ENCODE peak calls at places on chromosomes 7 and 10, in six cellular contexts. One of them, this sample, is unnamed.
A peak's percentile ranks its signal among the peaks of the same experiment; 100 is the strongest.

GRCh38 chr7:30816291-30817059 is 45.3 kb downstream of the MINDY4 start:
- DNase-seq in IMR-90: no peak
- DNase-seq in H9: no peak
- DNase-seq in trophoblast cell: no peak
- DNase-seq in H1: peak; percentile 35
- DNase-seq in mesenchymal stem cell: no peak
- DNase-seq in this sample: no peak

GRCh38 chr7:28371846-28372245 is 40.5 kb upstream of the CREB5 start:
- DNase-seq in IMR-90: no peak
- DNase-seq in H9: no peak
- DNase-seq in trophoblast cell: no peak
- DNase-seq in H1: no peak
- DNase-seq in mesenchymal stem cell: no peak
- DNase-seq in this sample: no peak

GRCh38 chr10:3619276-3619675 is 165.7 kb downstream of the KLF6 start:
- DNase-seq in IMR-90: no peak
- DNase-seq in H9: no peak
- DNase-seq in trophoblast cell: no peak
- DNase-seq in H1: no peak
- DNase-seq in mesenchymal stem cell: no peak
- DNase-seq in this sample: no peak

GRCh38 chr10:7872041-7872442 is 53.7 kb downstream of the TAF3 start:
- DNase-seq in IMR-90: peak; percentile 11
- DNase-seq in H9: no peak
- DNase-seq in trophoblast cell: peak; percentile 59
- DNase-seq in H1: no peak
- DNase-seq in mesenchymal stem cell: peak; percentile 38
- DNase-seq in this sample: peak; percentile 20

GRCh38 chr10:3375505-3375904 is 202.9 kb upstream of the PITRM1 start:
- DNase-seq in IMR-90: no peak
- DNase-seq in H9: no peak
- DNase-seq in trophoblast cell: no peak
- DNase-seq in H1: no peak
- DNase-seq in mesenchymal stem cell: no peak
- DNase-seq in this sample: no peak

GRCh38 chr7:142231716-142232115 is 26.1 kb downstream of the PRSS58 start:
- DNase-seq in IMR-90: no peak
- DNase-seq in H9: peak; percentile 88
- DNase-seq in trophoblast cell: no peak
- DNase-seq in H1: peak; percentile 69
- DNase-seq in mesenchymal stem cell: no peak
- DNase-seq in this sample: peak; percentile 8

GRCh38 chr7:101899616-101900015 is 82.2 kb downstream of the CUX1 start:
- DNase-seq in IMR-90: no peak
- DNase-seq in H9: no peak
- DNase-seq in trophoblast cell: no peak
- DNase-seq in H1: no peak
- DNase-seq in mesenchymal stem cell: no peak
- DNase-seq in this sample: no peak

GRCh38 chr10:128314691-128315090 is 188.5 kb upstream of the MKI67 start:
- DNase-seq in IMR-90: no peak
- DNase-seq in H9: no peak
- DNase-seq in trophoblast cell: no peak
- DNase-seq in H1: no peak
- DNase-seq in mesenchymal stem cell: no peak
- DNase-seq in this sample: no peak

GRCh38 chr10:72340510-72340895 is 14.2 kb downstream of the DNAJB12 start:
- DNase-seq in IMR-90: no peak
- DNase-seq in H9: peak; percentile 83
- DNase-seq in trophoblast cell: peak; percentile 83
- DNase-seq in H1: peak; percentile 96
- DNase-seq in mesenchymal stem cell: peak; percentile 70
- DNase-seq in this sample: no peak

GRCh38 chr10:119190353-119190752 is 11.7 kb upstream of the PRDX3 start:
- DNase-seq in IMR-90: peak; percentile 99
- DNase-seq in H9: no peak
- DNase-seq in trophoblast cell: peak; percentile 97
- DNase-seq in H1: no peak
- DNase-seq in mesenchymal stem cell: peak; percentile 98
- DNase-seq in this sample: no peak

GRCh38 chr7:125256446-125256845 is 326.8 kb upstream of the POT1 start:
- DNase-seq in IMR-90: no peak
- DNase-seq in H9: no peak
- DNase-seq in trophoblast cell: no peak
- DNase-seq in H1: no peak
- DNase-seq in mesenchymal stem cell: no peak
- DNase-seq in this sample: no peak

GRCh38 chr7:130069179-130069977 is 956 bp upstream of the KLHDC10 start:
- DNase-seq in IMR-90: no peak
- DNase-seq in H9: no peak
- DNase-seq in trophoblast cell: no peak
- DNase-seq in H1: no peak
- DNase-seq in mesenchymal stem cell: no peak
- DNase-seq in this sample: no peak

GRCh38 chr7:143504937-143505297 is 27.2 kb downstream of the TAS2R41 start:
- DNase-seq in IMR-90: no peak
- DNase-seq in H9: no peak
- DNase-seq in trophoblast cell: no peak
- DNase-seq in H1: no peak
- DNase-seq in mesenchymal stem cell: no peak
- DNase-seq in this sample: no peak

GRCh38 chr7:143505845-143506244 is 28.2 kb downstream of the TAS2R41 start:
- DNase-seq in IMR-90: no peak
- DNase-seq in H9: no peak
- DNase-seq in trophoblast cell: no peak
- DNase-seq in H1: no peak
- DNase-seq in mesenchymal stem cell: no peak
- DNase-seq in this sample: no peak

GRCh38 chr7:143504215-143504936 is 26.7 kb downstream of the TAS2R41 start:
- DNase-seq in IMR-90: peak; percentile 28
- DNase-seq in H9: no peak
- DNase-seq in trophoblast cell: no peak
- DNase-seq in H1: no peak
- DNase-seq in mesenchymal stem cell: no peak
- DNase-seq in this sample: no peak

GRCh38 chr7:143507534-143507933 is 29.9 kb downstream of the TAS2R41 start:
- DNase-seq in IMR-90: no peak
- DNase-seq in H9: no peak
- DNase-seq in trophoblast cell: peak; percentile 17
- DNase-seq in H1: no peak
- DNase-seq in mesenchymal stem cell: no peak
- DNase-seq in this sample: no peak

GRCh38 chr7:143507094-143507518 is 29.4 kb downstream of the TAS2R41 start:
- DNase-seq in IMR-90: no peak
- DNase-seq in H9: no peak
- DNase-seq in trophoblast cell: no peak
- DNase-seq in H1: no peak
- DNase-seq in mesenchymal stem cell: no peak
- DNase-seq in this sample: no peak
- H4K91ac ChIP-seq in IMR-90: no peak overlapping the region
- H4K91ac ChIP-seq in H9: no peak overlapping the region
- H4K91ac ChIP-seq in trophoblast cell: no peak overlapping the region
- H4K91ac ChIP-seq in H1: no peak overlapping the region
- H4K91ac ChIP-seq in mesenchymal stem cell: no peak overlapping the region
- H4K91ac ChIP-seq in this sample: no peak overlapping the region

DNA sequence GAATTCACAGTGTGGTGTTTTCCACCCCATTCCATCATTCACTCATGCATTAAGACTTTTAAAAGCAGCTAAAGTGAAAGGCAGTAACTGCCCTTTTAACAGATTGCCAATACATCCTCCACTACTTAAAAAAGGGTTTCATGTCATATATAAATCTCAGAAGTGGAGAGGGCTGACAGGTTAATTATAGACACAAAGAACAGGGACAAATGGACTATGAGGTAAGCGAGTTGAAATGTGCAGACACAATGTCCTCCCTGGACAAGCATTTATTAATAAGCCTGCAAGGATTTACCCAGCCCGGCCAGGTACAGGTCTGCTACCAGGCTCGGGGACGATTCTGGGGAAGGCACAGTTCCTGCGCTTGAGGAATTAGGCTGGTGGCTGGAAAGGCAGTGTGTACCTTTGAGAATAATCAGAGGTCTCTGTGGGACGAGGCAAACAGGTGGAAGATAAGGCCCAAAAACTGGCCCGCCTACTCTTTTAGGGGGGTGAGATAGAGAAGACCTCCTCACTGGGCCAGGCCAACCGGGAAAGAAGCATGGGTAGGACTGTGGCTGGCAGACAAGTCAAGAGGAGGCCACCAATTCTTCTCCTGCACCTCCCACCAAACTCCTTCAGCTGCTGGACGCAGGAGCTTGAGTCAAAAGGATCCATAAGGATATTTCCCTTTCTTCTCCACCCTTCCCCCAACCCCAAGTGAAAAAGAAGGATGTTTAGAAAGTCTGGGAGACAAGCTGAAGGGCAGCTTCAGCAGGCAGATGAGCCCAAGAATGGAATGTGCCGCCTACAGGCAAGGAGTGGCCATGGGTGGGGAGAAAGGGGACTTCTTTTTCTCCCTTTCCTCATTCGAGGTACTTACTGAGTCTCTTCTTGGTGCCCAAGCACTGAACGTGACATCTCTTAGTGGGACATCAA is 1.5 kb downstream of the PDLIM1 start:
- DNase-seq in IMR-90: no peak
- DNase-seq in H9: peak; percentile 60
- DNase-seq in trophoblast cell: peak; percentile 28
- DNase-seq in H1: no peak
- DNase-seq in mesenchymal stem cell: peak; percentile 65
- DNase-seq in this sample: no peak
- H3K4ac ChIP-seq in IMR-90: peak overlapping the region; percentile 76
- H3K4ac ChIP-seq in H9: no peak overlapping the region
- H3K4ac ChIP-seq in trophoblast cell: peak overlapping the region; percentile 66
- H3K4ac ChIP-seq in H1: no peak overlapping the region
- H3K4ac ChIP-seq in mesenchymal stem cell: peak overlapping the region; percentile 4
- H3K4ac ChIP-seq in this sample: no peak overlapping the region

GRCh38 chr10:79093658-79094411 is 25.1 kb downstream of the ZMIZ1 start:
- DNase-seq in IMR-90: peak; percentile 81
- DNase-seq in H9: no peak
- DNase-seq in trophoblast cell: no peak
- DNase-seq in H1: no peak
- DNase-seq in mesenchymal stem cell: peak; percentile 94
- DNase-seq in this sample: no peak
- H3K9ac ChIP-seq in IMR-90: peak overlapping the region; percentile 3
- H3K9ac ChIP-seq in H9: no peak overlapping the region
- H3K9ac ChIP-seq in trophoblast cell: no peak overlapping the region
- H3K9ac ChIP-seq in H1: no peak overlapping the region
- H3K9ac ChIP-seq in mesenchymal stem cell: peak overlapping the region; percentile 34
- H3K9ac ChIP-seq in this sample: no peak overlapping the region

GRCh38 chr10:104231784-104232612 is at the start of gene CFAP43:
- DNase-seq in IMR-90: peak; percentile 91
- DNase-seq in H9: peak; percentile 97
- DNase-seq in trophoblast cell: peak; percentile 100
- DNase-seq in H1: peak; percentile 99
- DNase-seq in mesenchymal stem cell: peak; percentile 95
- DNase-seq in this sample: peak; percentile 91
- H4K91ac ChIP-seq in IMR-90: no peak within 1 kb of the TSS
- H4K91ac ChIP-seq in H9: no peak within 1 kb of the TSS
- H4K91ac ChIP-seq in trophoblast cell: no peak within 1 kb of the TSS
- H4K91ac ChIP-seq in H1: no peak within 1 kb of the TSS
- H4K91ac ChIP-seq in mesenchymal stem cell: peak within 1 kb of the TSS; percentile 90
- H4K91ac ChIP-seq in this sample: no peak within 1 kb of the TSS

This sample was measured in neuronal stem cell.